ENCODE peak calls at places on chromosomes 1 and 21, in nine cellular contexts. R, S, I, Y, D, K, A, V and M are unnamed samples.

GRCh38 chr1:77671836-77672235 is 10.6 kb downstream of the ZZZ3 start:
- DNase-seq in V (no peak), A (peak), S (peak), I (peak), D (no peak), Y (no peak), K (no peak), R (no peak), M (peak)

GRCh38 chr1:186234976-186235686 is 139.9 kb downstream of the TPR start:
- DNase-seq in R (no peak), I (no peak), A (no peak), S (no peak), D (no peak), K (no peak), Y (no peak), V (no peak), M (no peak)

GRCh38 chr1:181015258-181015630 is 7.4 kb downstream of the STX6 start:
- DNase-seq in A (no peak), V (no peak), R (no peak), D (no peak), K (no peak), S (peak), I (no peak), Y (peak), M (no peak)

GRCh38 chr1:66533804-66534745 is at the start of gene SGIP1:
- DNase-seq in D (no peak), I (no peak), R (peak), Y (no peak), A (peak), V (peak), S (peak), K (peak), M (peak)

GRCh38 chr1:224343679-224344078 is 13.0 kb upstream of the CNIH4 start:
- DNase-seq in V (no peak), Y (no peak), K (no peak), D (no peak), A (no peak), R (no peak), S (no peak), I (no peak), M (peak)

GRCh38 chr1:8211251-8211619 is 106.7 kb upstream of the SLC45A1 start:
- DNase-seq in V (no peak), Y (peak), I (no peak), D (no peak), R (no peak), S (no peak), A (no peak), K (no peak), M (no peak)

GRCh38 chr1:214404154-214404553 is 123.2 kb downstream of the SMYD2 start:
- DNase-seq in D (no peak), Y (peak), A (peak), V (no peak), R (no peak), I (peak), K (peak), S (peak), M (no peak)

GRCh38 chr1:7953850-7954609 is 7.5 kb upstream of the PARK7 start:
- DNase-seq in S (peak), D (peak), I (peak), Y (peak), R (peak), A (peak), K (peak), V (peak), M (peak)

GRCh38 chr1:228403231-228403631 is 3.4 kb downstream of the TRIM11 start:
- DNase-seq in V (no peak), A (no peak), Y (no peak), D (no peak), S (no peak), R (no peak), I (no peak), K (no peak), M (no peak)

GRCh38 chr1:219085988-219086387 is 87.7 kb upstream of the LYPLAL1 start:
- DNase-seq in D (no peak), I (peak), R (no peak), Y (peak), V (no peak), A (peak), S (peak), K (peak), M (peak)

GRCh38 chr1:55974714-55975441 is 604.5 kb downstream of the PLPP3 start:
- DNase-seq in K (peak), R (no peak), I (no peak), Y (no peak), V (no peak), D (no peak), A (peak), S (peak), M (peak)

GRCh38 chr1:108661030-108661609 is at the start of gene HENMT1:
- DNase-seq in R (peak), K (peak), D (no peak), I (no peak), Y (peak), S (peak), A (peak), V (peak), M (no peak)

GRCh38 chr21:40658237-40658636 is 188.7 kb downstream of the DSCAM start:
- DNase-seq in V (no peak), Y (no peak), S (no peak), R (no peak), A (no peak), D (no peak), K (no peak), I (no peak), M (no peak)

GRCh38 chr1:33339413-33339812 is 18.5 kb upstream of the A3GALT2 start:
- DNase-seq in V (no peak), S (peak), I (no peak), K (no peak), A (no peak), Y (no peak), R (no peak), D (no peak), M (no peak)

GRCh38 chr21:38721055-38721454 is 84.7 kb upstream of the ETS2 start:
- DNase-seq in A (no peak), S (no peak), R (no peak), V (no peak), I (no peak), Y (no peak), K (no peak), D (no peak), M (no peak)

GRCh38 chr1:30852026-30852425 is 56.5 kb downstream of the SDC3 start:
- DNase-seq in K (no peak), I (no peak), R (no peak), D (no peak), V (no peak), Y (no peak), A (no peak), S (peak), M (no peak)